ENCODE peak calls at places on chromosomes 11 and 22, in five cellular contexts. K is H1, O is HCT116, Q is K562, T is HepG2. R is an unnamed sample.

GRCh38 chr11:13315517-13316432 is 38.2 kb downstream of the BMAL1 start:
- DNase-seq in K (no peak), O (no peak), Q (no peak), T (peak), R (no peak)

GRCh38 chr22:46547883-46548244 is 10.4 kb upstream of the CELSR1 start:
- DNase-seq in K (no peak), O (no peak), Q (no peak), T (peak), R (no peak)

GRCh38 chr22:50544746-50545253 is 899 bp upstream of the KLHDC7B start:
- DNase-seq in K (no peak), O (no peak), Q (no peak), T (no peak), R (no peak)

GRCh38 chr11:91433284-91434010 is 791.2 kb upstream of the FAT3 start:
- DNase-seq in K (no peak), O (no peak), Q (no peak), T (no peak), R (no peak)

GRCh38 chr11:58629857-58630256 is 7.4 kb downstream of the CNTF start:
- DNase-seq in K (no peak), O (peak), Q (peak), T (peak), R (no peak)

GRCh38 chr11:26571861-26572654 is at the start of gene MUC15:
- DNase-seq in K (no peak), O (no peak), Q (no peak), T (no peak), R (no peak)

GRCh38 chr11:85844439-85845051 is 10.6 kb upstream of the CCDC83 start:
- DNase-seq in K (no peak), O (peak), Q (no peak), T (no peak), R (no peak)

GRCh38 chr11:86152006-86152862 is 83.3 kb upstream of the PICALM start:
- DNase-seq in K (no peak), O (no peak), Q (no peak), T (no peak), R (no peak)

GRCh38 chr22:39183991-39184585 is 31.6 kb upstream of the CBX7 start:
- DNase-seq in K (no peak), O (peak), Q (peak), T (peak), R (no peak)

GRCh38 chr22:29263791-29264216 is 4.0 kb downstream of the RHBDD3 start:
- DNase-seq in K (no peak), O (no peak), Q (no peak), T (no peak), R (no peak)

GRCh38 chr11:45578286-45578685 is 87.1 kb downstream of the CHST1 start:
- DNase-seq in K (no peak), O (no peak), Q (peak), T (no peak), R (no peak)

GRCh38 chr22:50281957-50282356 is 11.8 kb upstream of the MAPK11 start:
- DNase-seq in K (no peak), O (no peak), Q (no peak), T (no peak), R (no peak)

GRCh38 chr22:45087802-45088201 is 75.9 kb upstream of the NUP50 start:
- DNase-seq in K (no peak), O (no peak), Q (peak), T (no peak), R (no peak)

GRCh38 chr11:130999086-130999485 is 82.8 kb upstream of the SNX19 start:
- DNase-seq in K (no peak), O (no peak), Q (no peak), T (no peak), R (no peak)

GRCh38 chr22:29727248-29727551 is 7.4 kb downstream of the CABP7 start:
- DNase-seq in K (no peak), O (no peak), Q (peak), T (peak), R (no peak)

GRCh38 chr11:82978422-82979099 is 77.0 kb downstream of the DDIAS start:
- DNase-seq in K (no peak), O (no peak), Q (no peak), T (peak), R (peak)

GRCh38 chr22:38271927-38272372 is 860 bp downstream of the TMEM184B start:
- DNase-seq in K (peak), O (no peak), Q (no peak), T (no peak), R (no peak)

GRCh38 chr11:109490953-109491733 is 69.2 kb downstream of the C11orf87 start:
- DNase-seq in K (no peak), O (no peak), Q (no peak), T (no peak), R (no peak)

GRCh38 chr22:29457730-29458129 is 19.3 kb downstream of the RFPL1 start:
- DNase-seq in K (no peak), O (peak), Q (peak), T (peak), R (peak)

GRCh38 chr11:130037881-130038601 is 31.7 kb upstream of the APLP2 start:
- DNase-seq in K (no peak), O (no peak), Q (peak), T (peak), R (no peak)

GRCh38 chr11:13143486-13144297 is 133.9 kb upstream of the BMAL1 start:
- DNase-seq in K (no peak), O (no peak), Q (no peak), T (no peak), R (no peak)

GRCh38 chr22:38422615-38423511 is 32.1 kb downstream of the KCNJ4 start:
- DNase-seq in K (no peak), O (no peak), Q (peak), T (no peak), R (no peak)

GRCh38 chr22:50196256-50196655 is 4.6 kb upstream of the SELENOO start:
- DNase-seq in K (no peak), O (no peak), Q (no peak), T (no peak), R (no peak)

GRCh38 chr11:11155962-11156815 is 196.9 kb downstream of the CSNK2A3 start:
- DNase-seq in K (peak), O (peak), Q (peak), T (no peak), R (no peak)

GRCh38 chr11:62880803-62881578 is at the start of gene SLC3A2:
- DNase-seq in K (peak), O (peak), Q (peak), T (peak), R (peak)

GRCh38 chr11:122178795-122179194 is 62.8 kb upstream of the BLID start:
- DNase-seq in K (no peak), O (no peak), Q (no peak), T (no peak), R (no peak)

GRCh38 chr11:70948416-70948815 is 304.0 kb downstream of the SHANK2 start:
- DNase-seq in K (no peak), O (no peak), Q (no peak), T (no peak), R (no peak)

DNA sequence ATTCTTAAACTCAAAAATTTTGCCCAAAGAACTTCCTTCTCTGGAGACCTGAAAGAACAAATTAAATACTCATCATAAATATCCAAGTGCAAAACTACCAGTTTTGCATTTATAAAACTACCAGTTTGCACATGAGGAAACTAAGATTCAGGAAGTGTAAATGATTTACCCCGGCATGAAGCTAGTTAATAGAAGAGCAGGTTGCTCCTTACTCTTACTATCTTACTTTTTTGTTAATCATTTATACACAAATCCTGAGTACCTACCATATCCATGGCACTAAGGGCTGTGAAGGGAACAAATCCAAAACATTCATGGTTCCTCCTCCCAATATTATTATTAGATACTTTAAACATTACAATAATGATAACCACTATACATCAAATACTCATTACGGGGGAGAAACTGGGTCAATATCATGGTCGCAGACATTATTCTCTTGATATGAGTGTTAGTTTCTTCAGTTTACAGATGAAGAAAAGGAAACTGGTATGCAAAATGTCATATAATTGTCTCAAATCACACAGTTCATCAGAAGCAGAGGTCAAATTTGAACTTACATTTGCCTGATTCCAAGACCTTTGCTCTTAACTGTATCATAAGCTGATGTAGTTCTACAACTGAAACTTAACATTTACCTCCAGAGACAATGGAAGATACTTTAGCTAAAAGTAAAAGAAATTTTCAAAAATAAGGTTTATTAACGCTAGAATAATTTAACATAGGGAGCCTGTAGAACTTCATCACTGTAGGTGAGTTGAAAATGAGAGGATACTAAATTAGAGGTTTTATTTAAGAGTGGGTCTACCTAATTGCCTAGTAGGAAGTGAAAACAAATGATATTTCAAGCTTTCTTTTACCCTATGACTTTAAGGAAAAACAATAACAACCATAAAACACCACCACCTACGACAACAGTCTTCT is 74.5 kb downstream of the FAM76B start:
- DNase-seq in K (no peak), O (no peak), Q (no peak), T (no peak), R (peak)
- TF ChIP-seq SRF in K (no peak), O (no peak), Q (no peak), T (no peak), R (no peak)

DNA sequence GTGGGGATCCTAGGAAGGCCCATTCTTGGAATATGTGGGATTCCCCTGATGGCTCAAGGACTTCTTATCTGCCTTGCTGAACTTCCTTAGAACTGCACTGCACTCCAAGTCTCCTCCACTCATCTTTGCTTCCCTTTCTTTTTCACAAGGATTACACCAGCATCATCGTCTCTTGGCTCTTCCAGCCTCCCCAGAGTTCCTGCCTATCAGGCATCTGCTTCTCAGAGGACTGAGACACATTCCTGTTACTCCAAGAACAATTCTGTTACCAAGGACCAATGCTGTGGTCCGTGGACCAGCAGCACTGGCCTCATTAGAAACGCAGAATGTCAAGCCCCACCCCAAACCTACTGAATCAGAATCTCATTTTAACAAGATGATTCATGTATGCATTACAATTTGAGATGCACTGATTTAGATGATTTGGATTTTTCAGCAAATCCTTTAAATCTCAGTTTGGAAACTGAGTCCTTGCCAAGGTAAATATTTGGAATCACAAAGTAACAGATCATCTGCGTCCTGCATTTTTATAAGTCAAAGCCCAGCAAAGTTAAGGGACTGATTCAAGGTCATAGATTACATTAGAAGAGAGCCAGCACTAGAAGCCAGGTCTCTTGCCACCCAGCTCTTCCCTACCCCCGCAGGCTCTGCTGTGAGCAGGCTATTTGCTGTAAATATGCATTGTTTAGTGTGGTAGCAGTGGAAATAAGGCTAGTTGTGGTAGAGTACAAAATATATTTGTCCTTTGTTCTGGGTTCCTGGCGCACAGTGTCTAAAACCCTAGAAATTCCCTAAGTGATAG is 110.9 kb downstream of the SWAP70 start:
- DNase-seq in K (no peak), O (no peak), Q (no peak), T (no peak), R (no peak)
- TF ChIP-seq SRF in K (no peak), O (no peak), Q (no peak), T (no peak), R (no peak)

GRCh38 chr22:43078522-43078921 is 10.7 kb downstream of the TTLL1 start:
- DNase-seq in K (no peak), O (no peak), Q (peak), T (peak), R (no peak)
- TF ChIP-seq SRF in K (no peak), O (no peak), Q (no peak), T (no peak), R (no peak)

GRCh38 chr11:31810779-31811647 is at the start of gene PAX6:
- DNase-seq in K (no peak), O (peak), Q (peak), T (peak), R (peak)
- TF ChIP-seq SRF in K (no peak), O (no peak), Q (no peak), T (no peak), R (no peak)

GRCh38 chr11:20066783-20067156 is 93.5 kb downstream of the DBX1 start:
- DNase-seq in K (no peak), O (peak), Q (peak), T (no peak), R (no peak)

GRCh38 chr11:20068691-20069090 is 91.6 kb downstream of the DBX1 start:
- DNase-seq in K (no peak), O (no peak), Q (no peak), T (no peak), R (no peak)

GRCh38 chr11:20067665-20068064 is 92.6 kb downstream of the DBX1 start:
- DNase-seq in K (no peak), O (no peak), Q (no peak), T (no peak), R (no peak)

GRCh38 chr11:20066013-20066782 is 94.1 kb downstream of the DBX1 start:
- DNase-seq in K (no peak), O (no peak), Q (no peak), T (no peak), R (no peak)

DNA sequence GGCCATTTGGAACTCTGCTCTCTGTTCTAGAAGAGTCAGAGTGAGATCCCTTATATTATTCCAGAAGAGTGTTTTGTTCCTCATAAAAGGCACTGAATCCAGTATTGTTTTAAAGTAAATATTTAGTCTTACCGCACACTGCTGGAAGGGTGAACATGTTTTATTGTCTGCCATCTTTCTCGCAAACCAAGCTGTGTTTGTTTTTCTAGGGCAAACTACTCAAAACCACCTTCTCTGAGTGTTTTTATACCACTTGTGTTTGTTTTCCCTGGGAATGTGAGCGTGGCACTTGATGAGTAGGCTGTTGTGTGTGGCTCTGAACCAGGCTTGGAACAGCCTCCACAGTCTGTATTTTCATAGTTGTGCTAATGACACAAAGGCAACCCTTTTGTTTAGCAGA is 89.8 kb downstream of the DBX1 start:
- DNase-seq in K (no peak), O (no peak), Q (no peak), T (peak), R (no peak)
- TF ChIP-seq SRF in K (no peak), O (no peak), Q (no peak), T (no peak), R (no peak)

GRCh38 chr11:74307409-74307808 is 4.0 kb downstream of the P4HA3 start:
- DNase-seq in K (no peak), O (no peak), Q (no peak), T (no peak), R (no peak)
- TF ChIP-seq SRF in K (no peak), O (no peak), Q (no peak), T (no peak), R (no peak)

DNA sequence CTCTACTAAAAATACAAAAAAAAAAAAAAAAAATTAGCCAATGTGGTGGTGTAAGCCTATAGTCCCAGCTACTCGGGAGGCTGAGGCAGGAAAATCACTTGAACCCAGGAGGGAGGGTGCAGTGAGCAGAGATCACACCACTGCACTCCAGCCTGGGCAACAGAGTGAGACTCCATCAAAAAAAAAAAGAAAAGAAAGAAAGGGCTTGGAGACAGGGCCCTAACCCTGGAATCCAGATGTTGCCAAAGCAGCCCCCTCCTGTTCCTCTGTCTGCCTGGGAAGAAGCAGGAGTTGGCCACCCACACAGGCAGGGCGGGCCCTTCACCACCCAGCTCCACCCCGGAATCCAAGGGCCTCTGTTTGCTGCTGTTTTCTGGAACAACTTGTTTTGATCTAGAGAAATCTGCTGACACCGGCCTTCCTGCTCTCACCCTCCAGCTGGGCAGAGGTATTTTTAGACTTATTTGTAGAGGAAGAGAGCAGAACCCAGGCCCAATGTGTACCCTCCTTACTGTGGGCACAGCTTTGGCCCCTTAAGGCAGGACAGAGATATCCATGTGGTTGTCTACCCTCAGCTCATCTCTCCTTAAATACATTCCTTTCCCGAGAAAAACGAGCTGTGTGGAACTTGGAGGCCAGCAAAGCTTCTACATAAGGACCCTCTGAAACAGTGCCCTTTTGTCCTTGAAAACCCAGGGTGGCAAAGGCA is 2.7 kb upstream of the NEAT1 start:
- DNase-seq in K (no peak), O (peak), Q (peak), T (peak), R (no peak)
- TF ChIP-seq SRF in K (no peak), O (no peak), Q (peak), T (no peak), R (no peak)

DNA sequence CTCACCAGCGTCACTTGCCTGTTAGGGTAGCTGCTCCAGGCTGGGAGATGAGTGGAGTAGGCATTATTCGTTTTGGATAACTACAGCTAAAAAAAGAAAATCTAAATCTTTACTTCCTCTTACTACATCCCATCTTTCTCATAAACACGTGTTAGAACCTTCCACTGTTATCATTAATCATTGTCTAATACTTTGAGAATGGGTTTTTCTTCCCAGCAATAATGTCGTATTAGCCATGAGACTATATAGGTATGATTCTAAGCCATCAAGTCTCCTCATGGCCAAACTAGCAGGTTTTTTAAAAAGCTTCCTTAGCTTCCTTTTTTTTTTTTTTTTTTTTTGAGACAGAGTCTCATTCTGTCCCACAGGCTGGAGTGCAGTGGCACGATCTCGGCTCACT is 3.9 kb upstream of the TEF start:
- DNase-seq in K (no peak), O (no peak), Q (no peak), T (no peak), R (no peak)
- TF ChIP-seq SRF in K (no peak), O (no peak), Q (no peak), T (no peak), R (no peak)

R was measured in GM12878.